ENCODE peak calls at places on chromosomes 6 and 20, in eight cellular contexts. E is activated CD4-positive, alpha-beta T cell treated with anti-CD3 and anti-CD28 coated beads, Interleukin-2, amount 10 ng/mL, durations not matched to agents 7 days and 5 days; Y is GM23248; I is NCI-H1417; S is stimulated activated effector memory CD8-positive, alpha-beta T cell treated with anti-CD3 and anti-CD28 coated beads, Interleukin-12 subunit alpha, Interleukin-12 subunit beta, amount 100 ng/mL, for 72 hours; D is fibroblast of lung; Z is NCI-H446; L is lung. H is an unnamed sample.

GRCh38 chr6:12012231-12012565 is at the start of gene HIVEP1:
- DNase-seq in E (no peak), Y (peak; percentile 66), I (peak; percentile 69), S (peak; percentile 21), D (no peak), Z (no peak), L (no peak), H (peak; percentile 17)

GRCh38 chr20:540391-541201 is 3.0 kb downstream of the CSNK2A1 start:
- DNase-seq in E (no peak), Y (no peak), I (no peak), S (no peak), D (no peak), Z (no peak), L (no peak), H (no peak)

GRCh38 chr6:11950109-11950508 is 62.0 kb upstream of the HIVEP1 start:
- DNase-seq in E (no peak), Y (no peak), I (no peak), S (no peak), D (peak; percentile 22), Z (no peak), L (no peak), H (no peak)

GRCh38 chr20:63830821-63831593 is at the start of gene ZBTB46:
- DNase-seq in E (no peak), Y (peak; percentile 75), I (peak; percentile 68), S (no peak), D (peak; percentile 42), Z (peak; percentile 64), L (no peak), H (no peak)

GRCh38 chr6:133355922-133356321 is 114.8 kb downstream of the EYA4 start:
- DNase-seq in E (no peak), Y (no peak), I (no peak), S (no peak), D (no peak), Z (no peak), L (no peak), H (no peak)

GRCh38 chr20:11376998-11377397 is 540.7 kb upstream of the BTBD3 start:
- DNase-seq in E (no peak), Y (peak; percentile 41), I (no peak), S (no peak), D (peak; percentile 19), Z (no peak), L (no peak), H (no peak)

GRCh38 chr6:35491558-35492541 is 5.0 kb downstream of the TEAD3 start:
- DNase-seq in E (no peak), Y (no peak), I (no peak), S (no peak), D (peak; percentile 58), Z (no peak), L (no peak), H (no peak)

GRCh38 chr6:124432632-124433031 is 529.6 kb upstream of the RNF217 start:
- DNase-seq in E (no peak), Y (no peak), I (no peak), S (no peak), D (no peak), Z (no peak), L (no peak), H (no peak)

H was measured in NCI-H1105.